ENCODE peak calls at places on chromosome 1, in four cellular contexts. One of them, this sample, is unnamed.

GRCh38 chr1:232786845-232787455 is 18.3 kb upstream of the MAP10 start:
- DNase-seq in HepG2: no peak
- DNase-seq in WTC11: no peak
- DNase-seq in A549: no peak
- DNase-seq in this sample: no peak

GRCh38 chr1:19165501-19165900 is 44.6 kb downstream of the UBR4 start:
- DNase-seq in A549: no peak
- DNase-seq in WTC11: no peak
- DNase-seq in HepG2: no peak
- DNase-seq in this sample: no peak

GRCh38 chr1:111085666-111086065 is 54.2 kb downstream of the DRAM2 start:
- DNase-seq in WTC11: no peak
- DNase-seq in A549: no peak
- DNase-seq in HepG2: no peak
- DNase-seq in this sample: no peak

GRCh38 chr1:151958959-151959358 is 34.7 kb downstream of the S100A10 start:
- DNase-seq in A549: no peak
- DNase-seq in HepG2: no peak
- DNase-seq in WTC11: no peak
- DNase-seq in this sample: no peak

GRCh38 chr1:36735939-36736730 is 253.4 kb upstream of the CSF3R start:
- DNase-seq in HepG2: no peak
- DNase-seq in WTC11: no peak
- DNase-seq in A549: no peak
- DNase-seq in this sample: no peak

GRCh38 chr1:156069490-156070455 is 8.8 kb downstream of the RAB25 start:
- DNase-seq in HepG2: no peak
- DNase-seq in A549: no peak
- DNase-seq in WTC11: no peak
- DNase-seq in this sample: peak; percentile 52

GRCh38 chr1:67749844-67750689 is 65.1 kb downstream of the GADD45A start:
- DNase-seq in A549: peak; percentile 65
- DNase-seq in HepG2: no peak
- DNase-seq in WTC11: no peak
- DNase-seq in this sample: peak; percentile 76

GRCh38 chr1:228064741-228065542 is 17.6 kb upstream of the ARF1 start:
- DNase-seq in HepG2: no peak
- DNase-seq in WTC11: no peak
- DNase-seq in A549: no peak
- DNase-seq in this sample: no peak

GRCh38 chr1:204207136-204207616 is 6.6 kb downstream of the GOLT1A start:
- DNase-seq in HepG2: peak; percentile 19
- DNase-seq in A549: peak; percentile 37
- DNase-seq in WTC11: peak; percentile 93
- DNase-seq in this sample: peak; percentile 41

GRCh38 chr1:150159550-150159949 is 9.8 kb downstream of the PLEKHO1 start:
- DNase-seq in WTC11: no peak
- DNase-seq in HepG2: no peak
- DNase-seq in A549: no peak
- DNase-seq in this sample: no peak

GRCh38 chr1:41239988-41240610 is 2.0 kb downstream of the SCMH1 start:
- DNase-seq in A549: peak; percentile 73
- DNase-seq in HepG2: peak; percentile 99
- DNase-seq in WTC11: no peak
- DNase-seq in this sample: peak; percentile 65
- TF ChIP-seq JUN in A549: no peak
- TF ChIP-seq JUN in HepG2: no peak
- TF ChIP-seq JUN in WTC11: no peak
- TF ChIP-seq JUN in this sample: no peak

DNA sequence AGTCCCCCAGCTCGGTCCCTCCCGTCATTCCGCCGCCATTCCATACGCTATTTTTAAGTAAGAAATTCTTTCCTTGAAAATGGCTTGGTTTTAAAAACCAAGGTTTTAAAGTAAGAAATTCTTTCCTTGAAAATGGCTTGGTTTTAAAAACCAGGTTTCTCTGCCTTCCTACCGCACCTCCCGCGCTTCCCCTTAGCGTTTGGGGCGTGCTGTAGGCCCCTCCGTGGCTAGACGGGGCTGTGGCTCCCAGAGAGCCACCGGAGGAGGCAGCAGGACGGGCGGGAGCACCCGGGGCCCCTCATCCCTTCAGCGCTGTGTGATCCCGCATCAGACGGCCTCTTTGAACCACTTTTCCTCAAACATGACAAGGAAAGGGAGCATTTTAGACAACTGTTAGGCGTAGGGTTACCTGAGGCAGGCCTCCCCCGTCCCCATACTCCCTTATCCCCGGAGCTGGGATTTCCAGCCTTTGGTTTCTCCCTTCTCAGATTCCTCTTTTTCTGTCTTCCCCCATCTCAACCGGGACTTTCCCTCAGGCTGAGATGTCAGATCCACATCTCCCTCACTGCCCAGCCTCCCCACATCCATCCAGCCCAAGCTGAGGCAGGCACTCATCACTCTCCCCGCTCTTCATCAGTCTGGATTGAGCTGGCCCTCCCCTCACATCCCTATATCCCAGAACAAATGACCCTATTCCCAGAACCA is 541 bp upstream of the CD58 start:
- DNase-seq in A549: no peak
- DNase-seq in HepG2: no peak
- DNase-seq in WTC11: peak; percentile 22
- DNase-seq in this sample: no peak
- TF ChIP-seq JUN in A549: no peak
- TF ChIP-seq JUN in HepG2: no peak
- TF ChIP-seq JUN in WTC11: no peak
- TF ChIP-seq JUN in this sample: no peak

GRCh38 chr1:90924982-90925381 is 96.9 kb downstream of the ZNF644 start:
- DNase-seq in WTC11: peak; percentile 67
- DNase-seq in A549: no peak
- DNase-seq in HepG2: no peak
- DNase-seq in this sample: no peak
- TF ChIP-seq JUN in WTC11: no peak
- TF ChIP-seq JUN in A549: no peak
- TF ChIP-seq JUN in HepG2: no peak
- TF ChIP-seq JUN in this sample: no peak

GRCh38 chr1:64518692-64519481 is 49.0 kb downstream of the CACHD1 start:
- DNase-seq in HepG2: no peak
- DNase-seq in WTC11: no peak
- DNase-seq in A549: no peak
- DNase-seq in this sample: no peak

GRCh38 chr1:64517640-64518039 is 47.7 kb downstream of the CACHD1 start:
- DNase-seq in WTC11: no peak
- DNase-seq in HepG2: no peak
- DNase-seq in A549: no peak
- DNase-seq in this sample: no peak

GRCh38 chr1:64516803-64517568 is 47.1 kb downstream of the CACHD1 start:
- DNase-seq in WTC11: no peak
- DNase-seq in HepG2: no peak
- DNase-seq in A549: no peak
- DNase-seq in this sample: peak; percentile 47

GRCh38 chr1:64522740-64523139 is 52.8 kb downstream of the CACHD1 start:
- DNase-seq in HepG2: no peak
- DNase-seq in WTC11: no peak
- DNase-seq in A549: no peak
- DNase-seq in this sample: no peak

DNA sequence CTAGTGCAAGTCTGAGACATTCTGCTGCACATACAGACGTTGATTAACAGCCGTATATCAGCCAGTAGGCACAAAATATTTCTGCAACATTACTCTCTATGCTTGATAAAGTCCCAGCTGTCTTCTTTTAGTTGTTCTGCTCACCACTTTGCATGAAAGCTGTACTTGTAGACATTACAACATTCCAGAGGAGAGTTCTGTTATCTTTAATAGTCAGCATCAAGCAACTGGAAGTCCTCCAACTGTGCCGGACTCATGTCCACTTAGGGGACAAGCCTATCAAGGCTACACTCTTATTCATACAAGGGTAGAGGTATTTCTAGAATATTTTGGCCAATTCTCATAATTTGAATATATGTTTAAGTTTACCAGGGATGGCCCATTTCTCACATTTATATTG is 50.0 kb downstream of the CACHD1 start:
- DNase-seq in WTC11: no peak
- DNase-seq in HepG2: no peak
- DNase-seq in A549: no peak
- DNase-seq in this sample: no peak
- TF ChIP-seq JUN in WTC11: no peak
- TF ChIP-seq JUN in HepG2: no peak
- TF ChIP-seq JUN in A549: no peak
- TF ChIP-seq JUN in this sample: no peak

This sample was measured in endothelial cell of umbilical vein.